ENCODE peak calls at places on chromosomes 1 and 21, in ten cellular contexts. P, E, X, A, D, L, V, N, H and J are unnamed samples.

GRCh38 chr1:243917177-243917862 is 67.3 kb upstream of the AKT3 start:
- DNase-seq in P (peak; percentile 74), E (no peak), X (no peak), A (peak; percentile 62), D (no peak), L (peak; percentile 83), V (peak; percentile 21), N (peak; percentile 72), H (peak; percentile 85), J (no peak)

GRCh38 chr1:30668546-30669327 is 54.6 kb downstream of the MATN1 start:
- DNase-seq in P (peak; percentile 34), E (no peak), X (no peak), A (peak; percentile 29), D (no peak), L (no peak), V (no peak), N (no peak), H (no peak), J (peak; percentile 22)

GRCh38 chr1:95233321-95233736 is 681 bp upstream of the RWDD3 start:
- DNase-seq in P (peak; percentile 82), E (no peak), X (peak; percentile 28), A (peak; percentile 61), D (no peak), L (peak; percentile 58), V (peak; percentile 27), N (no peak), H (peak; percentile 43), J (peak; percentile 82)

GRCh38 chr1:2571348-2571747 is 15.2 kb downstream of the TNFRSF14 start:
- DNase-seq in P (no peak), E (no peak), X (no peak), A (no peak), D (no peak), L (no peak), V (no peak), N (no peak), H (no peak), J (no peak)

GRCh38 chr1:25765152-25765909 is 34.7 kb upstream of the SELENON start:
- DNase-seq in P (no peak), E (no peak), X (no peak), A (no peak), D (no peak), L (no peak), V (no peak), N (no peak), H (no peak), J (no peak)

GRCh38 chr21:39125752-39126485 is 57.3 kb downstream of the PSMG1 start:
- DNase-seq in P (peak; percentile 72), E (no peak), X (peak; percentile 55), A (no peak), D (no peak), L (peak; percentile 88), V (peak; percentile 46), N (peak; percentile 49), H (no peak), J (no peak)

GRCh38 chr1:25392881-25393280 is 27.7 kb downstream of the RHCE start:
- DNase-seq in P (no peak), E (no peak), X (no peak), A (no peak), D (no peak), L (no peak), V (no peak), N (no peak), H (no peak), J (no peak)

GRCh38 chr1:214615871-214616270 is 12.9 kb downstream of the CENPF start:
- DNase-seq in P (no peak), E (no peak), X (no peak), A (no peak), D (no peak), L (no peak), V (no peak), N (peak; percentile 30), H (no peak), J (no peak)

GRCh38 chr1:172342584-172343245 is 77.8 kb upstream of the C1orf105 start:
- DNase-seq in P (no peak), E (no peak), X (no peak), A (no peak), D (peak; percentile 76), L (no peak), V (no peak), N (no peak), H (no peak), J (no peak)

GRCh38 chr1:45004281-45004920 is 6.7 kb downstream of the HECTD3 start:
- DNase-seq in P (no peak), E (no peak), X (no peak), A (no peak), D (no peak), L (no peak), V (peak; percentile 10), N (no peak), H (no peak), J (no peak)

GRCh38 chr1:231387770-231388669 is 34.1 kb downstream of the EGLN1 start:
- DNase-seq in P (no peak), E (no peak), X (no peak), A (no peak), D (no peak), L (no peak), V (no peak), N (no peak), H (no peak), J (no peak)

GRCh38 chr1:196205882-196206281 is 402.4 kb downstream of the KCNT2 start:
- DNase-seq in P (no peak), E (no peak), X (no peak), A (no peak), D (no peak), L (no peak), V (no peak), N (no peak), H (no peak), J (no peak)

GRCh38 chr1:1058921-1059493 is 15.1 kb downstream of the RNF223 start:
- DNase-seq in P (peak; percentile 85), E (no peak), X (no peak), A (no peak), D (no peak), L (peak; percentile 62), V (no peak), N (no peak), H (no peak), J (peak; percentile 62)

GRCh38 chr1:200971955-200972711 is 51.4 kb downstream of the KIF21B start:
- DNase-seq in P (peak; percentile 86), E (peak; percentile 49), X (peak; percentile 70), A (peak; percentile 86), D (no peak), L (peak; percentile 84), V (peak; percentile 60), N (peak; percentile 6), H (peak; percentile 71), J (peak; percentile 76)

GRCh38 chr1:152577168-152577567 is 3.1 kb downstream of the LCE3D start:
- DNase-seq in P (no peak), E (no peak), X (no peak), A (no peak), D (peak; percentile 19), L (no peak), V (no peak), N (no peak), H (no peak), J (no peak)

GRCh38 chr1:52259886-52260285 is 106.1 kb downstream of the CC2D1B start:
- DNase-seq in P (no peak), E (no peak), X (no peak), A (no peak), D (no peak), L (no peak), V (no peak), N (no peak), H (no peak), J (no peak)

GRCh38 chr1:54153548-54154439 is 994 bp upstream of the CDCP2 start:
- DNase-seq in P (peak; percentile 47), E (no peak), X (peak; percentile 75), A (no peak), D (no peak), L (peak; percentile 64), V (peak; percentile 32), N (peak; percentile 21), H (no peak), J (peak; percentile 62)

GRCh38 chr1:204128964-204129896 is 22.6 kb downstream of the ETNK2 start:
- DNase-seq in P (peak; percentile 91), E (peak; percentile 37), X (peak; percentile 78), A (peak; percentile 86), D (no peak), L (peak; percentile 88), V (peak; percentile 67), N (peak; percentile 32), H (peak; percentile 74), J (peak; percentile 32)
- H3K27ac ChIP-seq in P (peak overlapping the region; percentile 36), E (no peak overlapping the region), X (peak overlapping the region; percentile 68), A (peak overlapping the region; percentile 88), D (no peak overlapping the region), L (peak overlapping the region; percentile 39), V (no peak overlapping the region), N (no peak overlapping the region), H (no peak overlapping the region), J (no peak overlapping the region)

GRCh38 chr1:178725603-178726517 is 816 bp downstream of the RALGPS2 start:
- DNase-seq in P (peak; percentile 91), E (peak; percentile 45), X (peak; percentile 69), A (peak; percentile 79), D (peak; percentile 32), L (peak; percentile 93), V (peak; percentile 82), N (no peak), H (peak; percentile 56), J (peak; percentile 89)
- H3K27ac ChIP-seq in P (peak overlapping the region; percentile 94), E (peak overlapping the region; percentile 69), X (peak overlapping the region; percentile 91), A (peak overlapping the region; percentile 97), D (no peak overlapping the region), L (peak overlapping the region; percentile 36), V (peak overlapping the region; percentile 76), N (peak overlapping the region; percentile 49), H (peak overlapping the region; percentile 22), J (peak overlapping the region; percentile 92)

DNA sequence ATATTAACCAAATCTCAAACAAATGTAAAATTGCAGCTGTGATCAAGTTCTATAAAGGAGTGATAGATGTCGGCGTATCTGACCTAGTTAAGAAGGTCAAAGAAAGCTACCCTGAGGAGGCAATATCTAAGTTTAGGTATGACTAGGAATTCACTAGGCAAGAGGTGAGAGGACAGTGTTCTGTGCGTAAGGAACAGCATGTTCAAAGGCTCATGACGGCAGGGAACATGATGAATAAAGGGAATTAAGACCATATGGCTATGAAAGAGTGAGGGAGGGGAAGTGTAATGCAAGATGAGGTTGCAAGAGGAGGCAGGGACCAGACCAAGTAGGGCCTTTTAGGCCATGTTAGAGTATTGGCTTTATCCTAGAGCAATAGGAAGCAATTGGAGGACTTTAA is 8.6 kb downstream of the LIX1L start:
- DNase-seq in P (no peak), E (no peak), X (no peak), A (no peak), D (no peak), L (no peak), V (no peak), N (no peak), H (no peak), J (no peak)
- H3K27ac ChIP-seq in P (no peak overlapping the region), E (no peak overlapping the region), X (no peak overlapping the region), A (no peak overlapping the region), D (no peak overlapping the region), L (no peak overlapping the region), V (no peak overlapping the region), N (no peak overlapping the region), H (no peak overlapping the region), J (no peak overlapping the region)

DNA sequence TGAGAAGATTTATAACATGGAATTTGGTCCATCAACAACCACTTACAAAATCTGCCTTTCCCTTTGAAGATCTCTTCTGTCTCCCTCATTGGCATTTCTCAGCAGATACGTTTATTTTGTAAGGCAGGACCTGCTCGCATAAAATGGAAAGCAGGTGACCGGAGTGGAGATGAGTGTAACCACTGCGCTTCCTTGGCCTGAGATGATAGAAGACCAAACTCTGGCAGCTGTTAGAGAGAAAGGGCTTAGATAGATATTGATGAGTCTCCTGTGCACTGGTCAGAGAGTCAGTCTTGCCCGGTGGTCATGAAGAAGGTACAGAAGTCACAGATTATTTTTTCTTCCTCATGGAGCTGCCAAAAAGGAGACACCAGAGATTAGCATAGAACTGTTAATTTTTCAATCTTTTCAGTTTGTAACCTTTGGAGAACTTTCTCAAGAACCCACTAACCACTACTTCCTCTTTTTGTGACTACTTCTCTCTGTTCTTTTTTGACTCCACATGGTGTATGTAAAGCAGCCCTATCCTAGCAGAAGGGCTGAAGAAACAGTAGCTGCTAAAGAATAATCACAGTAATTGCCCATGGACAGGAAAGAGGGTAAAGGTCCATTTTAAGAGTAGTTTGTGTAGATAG is 47.6 kb downstream of the FCRL3 start:
- DNase-seq in P (no peak), E (no peak), X (no peak), A (no peak), D (peak; percentile 44), L (no peak), V (no peak), N (no peak), H (no peak), J (no peak)
- H3K27ac ChIP-seq in P (peak overlapping the region; percentile 50), E (no peak overlapping the region), X (no peak overlapping the region), A (no peak overlapping the region), D (no peak overlapping the region), L (no peak overlapping the region), V (no peak overlapping the region), N (no peak overlapping the region), H (no peak overlapping the region), J (no peak overlapping the region)